ENCODE peak calls at places on chromosomes 3 and 15, in eight cellular contexts. P is fibroblast of pulmonary artery; S is EH; K is T-cell; D is stimulated activated CD8-positive, alpha-beta memory T cell treated with anti-CD3 and anti-CD28 coated beads, Interleukin-7, amount 100 ng/mL, for 1 hour; N is RWPE1; O is WTC11; L is HS-5. B is an unnamed sample.

GRCh38 chr3:196138927-196139680 is 57.2 kb upstream of the TFRC start:
- DNase-seq in P (peak; percentile 71), S (peak; percentile 54), K (no peak), D (no peak), N (peak; percentile 67), O (no peak), L (no peak), B (peak; percentile 97)

GRCh38 chr3:73255609-73256029 is 194.2 kb downstream of the EBLN2 start:
- DNase-seq in P (peak; percentile 90), S (peak; percentile 41), K (no peak), D (no peak), N (peak; percentile 49), O (no peak), L (peak; percentile 42), B (peak; percentile 51)

GRCh38 chr15:65806387-65806786 is 14.3 kb upstream of the DENND4A start:
- DNase-seq in P (no peak), S (no peak), K (no peak), D (no peak), N (no peak), O (no peak), L (no peak), B (no peak)

GRCh38 chr3:55615694-55616310 is 128.7 kb upstream of the WNT5A start:
- DNase-seq in P (no peak), S (peak; percentile 63), K (no peak), D (no peak), N (no peak), O (peak; percentile 56), L (no peak), B (peak; percentile 30)

GRCh38 chr3:196287066-196287404 is 491 bp downstream of the PCYT1A start:
- DNase-seq in P (peak; percentile 18), S (peak; percentile 43), K (peak; percentile 13), D (no peak), N (peak; percentile 30), O (no peak), L (peak; percentile 15), B (no peak)

GRCh38 chr15:63354771-63355650 is 26.6 kb downstream of the CA12 start:
- DNase-seq in P (no peak), S (no peak), K (no peak), D (no peak), N (no peak), O (no peak), L (no peak), B (no peak)

GRCh38 chr3:69700949-69701348 is 38.3 kb upstream of the MITF start:
- DNase-seq in P (no peak), S (no peak), K (no peak), D (no peak), N (no peak), O (no peak), L (no peak), B (no peak)

GRCh38 chr3:122392868-122393844 is 9.2 kb downstream of the FAM162A start:
- DNase-seq in P (peak; percentile 67), S (peak; percentile 65), K (no peak), D (no peak), N (peak; percentile 41), O (no peak), L (no peak), B (peak; percentile 22)

GRCh38 chr15:73631915-73632669 is 1.1 kb downstream of the NPTN start:
- DNase-seq in P (peak; percentile 75), S (peak; percentile 85), K (no peak), D (no peak), N (peak; percentile 60), O (no peak), L (no peak), B (peak; percentile 30)

GRCh38 chr3:85838921-85839320 is 880.1 kb downstream of the CADM2 start:
- DNase-seq in P (no peak), S (no peak), K (no peak), D (no peak), N (no peak), O (no peak), L (no peak), B (no peak)

GRCh38 chr15:63334821-63335220 is 46.8 kb downstream of the CA12 start:
- DNase-seq in P (no peak), S (peak; percentile 34), K (no peak), D (no peak), N (no peak), O (no peak), L (no peak), B (no peak)

GRCh38 chr15:77541421-77542181 is 91.1 kb downstream of the LINGO1 start:
- DNase-seq in P (no peak), S (peak; percentile 52), K (no peak), D (no peak), N (no peak), O (no peak), L (no peak), B (no peak)

GRCh38 chr3:58497074-58497473 is 5.2 kb downstream of the KCTD6 start:
- DNase-seq in P (no peak), S (peak; percentile 8), K (no peak), D (no peak), N (no peak), O (no peak), L (no peak), B (no peak)

GRCh38 chr15:92896543-92896942 is 3.6 kb upstream of the CHD2 start:
- DNase-seq in P (no peak), S (no peak), K (no peak), D (no peak), N (no peak), O (no peak), L (no peak), B (no peak)

GRCh38 chr15:84582583-84583157 is 18.1 kb upstream of the ZSCAN2 start:
- DNase-seq in P (no peak), S (peak; percentile 30), K (no peak), D (no peak), N (no peak), O (no peak), L (no peak), B (no peak)

GRCh38 chr3:18401298-18401961 is 23.7 kb downstream of the SATB1 start:
- DNase-seq in P (no peak), S (no peak), K (no peak), D (no peak), N (no peak), O (no peak), L (no peak), B (no peak)

GRCh38 chr15:43550527-43551363 is 33.3 kb downstream of the MAP1A start:
- DNase-seq in P (peak; percentile 37), S (peak; percentile 79), K (no peak), D (no peak), N (no peak), O (no peak), L (peak; percentile 34), B (no peak)

GRCh38 chr15:72237286-72238224 is 6.6 kb upstream of the PKM start:
- DNase-seq in P (peak; percentile 96), S (peak; percentile 99), K (no peak), D (no peak), N (peak; percentile 96), O (peak; percentile 29), L (peak; percentile 88), B (peak; percentile 75)

GRCh38 chr3:63974451-63974850 is 48.8 kb downstream of the PSMD6 start:
- DNase-seq in P (no peak), S (no peak), K (no peak), D (no peak), N (no peak), O (no peak), L (no peak), B (no peak)

GRCh38 chr3:39763390-39763789 is 46.0 kb upstream of the MYRIP start:
- DNase-seq in P (no peak), S (no peak), K (no peak), D (no peak), N (no peak), O (no peak), L (no peak), B (no peak)

GRCh38 chr3:71356272-71356671 is 227.3 kb downstream of the FOXP1 start:
- DNase-seq in P (no peak), S (no peak), K (no peak), D (no peak), N (no peak), O (no peak), L (no peak), B (no peak)

GRCh38 chr3:27653803-27654558 is 68.1 kb downstream of the EOMES start:
- DNase-seq in P (no peak), S (no peak), K (no peak), D (no peak), N (no peak), O (no peak), L (no peak), B (no peak)

GRCh38 chr15:98738689-98739411 is 90.5 kb downstream of the IGF1R start:
- DNase-seq in P (no peak), S (peak; percentile 12), K (no peak), D (no peak), N (no peak), O (no peak), L (no peak), B (peak; percentile 74)

B was measured in trophoblast cell.